ENCODE peak calls at places on chromosomes 5 and 9, in six cellular contexts. H is IMR-90, T is ureter, W is fibroblast of the aortic adventitia, E is heart left ventricle, K is renal cortical epithelial cell. C is an unnamed sample.

GRCh38 chr5:72478276-72478675 is 28.9 kb downstream of the ZNF366 start:
- DNase-seq in K (peak), W (no peak), H (no peak), E (no peak), T (no peak), C (no peak)

GRCh38 chr5:64505769-64506566 is at the start of gene RGS7BP:
- DNase-seq in E (peak), T (peak), K (peak), W (peak), H (peak), C (no peak)

GRCh38 chr9:115018547-115019435 is 88.4 kb upstream of the TNFSF8 start:
- DNase-seq in T (no peak), H (peak), K (peak), W (peak), E (no peak), C (no peak)

GRCh38 chr5:154287136-154287535 is 96.6 kb downstream of the GALNT10 start:
- DNase-seq in K (peak), E (no peak), W (peak), T (no peak), H (peak), C (no peak)

GRCh38 chr5:76715734-76716455 is at the start of gene F2R:
- DNase-seq in T (no peak), W (peak), H (peak), K (no peak), E (peak), C (peak)

GRCh38 chr5:97094579-97095317 is 47.7 kb downstream of the LIX1 start:
- DNase-seq in H (no peak), E (no peak), W (no peak), K (peak), T (no peak), C (peak)

GRCh38 chr9:33374634-33375237 is 27.6 kb downstream of the AQP7 start:
- DNase-seq in T (peak), K (peak), E (peak), W (peak), H (peak), C (peak)

GRCh38 chr5:140005145-140005591 is 37.9 kb downstream of the NRG2 start:
- DNase-seq in E (no peak), T (no peak), K (no peak), H (no peak), W (no peak), C (no peak)

GRCh38 chr5:74543162-74543995 is 97.1 kb downstream of the ENC1 start:
- DNase-seq in E (no peak), H (peak), K (peak), T (no peak), W (peak), C (no peak)

GRCh38 chr5:133196441-133197085 is 144.8 kb downstream of the HSPA4 start:
- DNase-seq in W (no peak), H (no peak), K (no peak), E (no peak), T (no peak), C (no peak)

GRCh38 chr5:111755942-111756353 is 1.0 kb downstream of the NREP start:
- DNase-seq in W (peak), K (no peak), E (no peak), H (peak), T (no peak), C (no peak)

GRCh38 chr5:149265559-149265958 is 6.1 kb upstream of the AFAP1L1 start:
- DNase-seq in W (peak), T (no peak), K (no peak), H (peak), E (peak), C (no peak)

GRCh38 chr9:112631313-112631712 is 86.6 kb downstream of the INIP start:
- DNase-seq in K (no peak), H (no peak), T (no peak), W (no peak), E (no peak), C (no peak)

GRCh38 chr5:4947899-4948556 is 192.1 kb upstream of the ADAMTS16 start:
- DNase-seq in E (no peak), H (no peak), K (no peak), W (no peak), T (no peak), C (no peak)

GRCh38 chr9:98897745-98898144 is 46.0 kb upstream of the COL15A1 start:
- DNase-seq in E (no peak), T (no peak), K (no peak), W (peak), H (peak), C (no peak)

GRCh38 chr5:149654282-149654681 is 73.0 kb downstream of the ARHGEF37 start:
- DNase-seq in K (no peak), H (no peak), T (no peak), E (no peak), W (no peak), C (no peak)

GRCh38 chr5:73558950-73559349 is 6.5 kb downstream of the ANKRA2 start:
- DNase-seq in T (no peak), K (no peak), E (no peak), H (no peak), W (no peak), C (no peak)

GRCh38 chr5:90000351-90000750 is 409.2 kb downstream of the CETN3 start:
- DNase-seq in K (no peak), W (no peak), T (no peak), E (no peak), H (no peak), C (no peak)

GRCh38 chr9:134822541-134822940 is 58.1 kb upstream of the FCN2 start:
- DNase-seq in K (no peak), T (no peak), H (no peak), W (no peak), E (no peak), C (no peak)

C was measured in activated CD8-positive, alpha-beta T cell treated with anti-CD3 and anti-CD28 coated beads, Interleukin-2, amount 10 ng/mL, durations not matched to agents 7 days and 5 days.